ENCODE peak calls at places on chromosomes 7 and 10, in six cellular contexts. K is epithelial cell of esophagus, U is right atrium auricular region, O is ovary, C is GM20000, L is GM06990. Z is an unnamed sample.

GRCh38 chr7:73850212-73850611 is 7.9 kb upstream of the METTL27 start:
- DNase-seq in O (no peak), C (no peak), U (no peak), K (no peak), L (no peak), Z (no peak)

GRCh38 chr10:93753621-93754250 is 4.0 kb upstream of the LGI1 start:
- DNase-seq in C (no peak), U (no peak), O (no peak), K (no peak), L (no peak), Z (no peak)

GRCh38 chr7:7564323-7564780 is 2.3 kb upstream of the MIOS start:
- DNase-seq in K (peak; percentile 97), O (no peak), U (no peak), L (no peak), C (no peak), Z (no peak)

GRCh38 chr7:151806204-151806603 is 70.7 kb downstream of the PRKAG2 start:
- DNase-seq in L (no peak), U (no peak), O (no peak), K (peak; percentile 63), C (no peak), Z (no peak)

GRCh38 chr10:44811072-44811471 is 100.1 kb upstream of the TMEM72 start:
- DNase-seq in O (no peak), L (no peak), C (no peak), K (no peak), U (no peak), Z (no peak)

GRCh38 chr7:74018261-74018660 is 9.7 kb upstream of the ELN start:
- DNase-seq in L (no peak), O (no peak), K (no peak), C (no peak), U (no peak), Z (no peak)

GRCh38 chr7:129606801-129607200 is 4.7 kb upstream of the NRF1 start:
- DNase-seq in K (no peak), L (peak; percentile 20), O (no peak), C (no peak), U (no peak), Z (no peak)

GRCh38 chr7:27139335-27140107 is 4.0 kb downstream of the HOXA5 start:
- DNase-seq in O (no peak), K (no peak), C (no peak), U (no peak), L (no peak), Z (no peak)

GRCh38 chr7:10696064-10696463 is 277.6 kb upstream of the PHF14 start:
- DNase-seq in L (no peak), K (no peak), U (no peak), C (no peak), O (no peak), Z (no peak)

GRCh38 chr7:148815612-148816011 is 68.5 kb downstream of the EZH2 start:
- DNase-seq in U (no peak), L (no peak), C (no peak), K (peak; percentile 39), O (no peak), Z (no peak)

GRCh38 chr10:69461327-69462025 is 10.2 kb downstream of the TSPAN15 start:
- DNase-seq in U (no peak), L (no peak), O (no peak), K (no peak), C (no peak), Z (no peak)

GRCh38 chr7:72538856-72539255 is 126.7 kb upstream of the CALN1 start:
- DNase-seq in L (no peak), U (no peak), C (no peak), O (no peak), K (no peak), Z (no peak)

GRCh38 chr10:69685426-69685801 is 55.4 kb downstream of the FAM241B start:
- DNase-seq in C (no peak), L (no peak), O (no peak), K (peak; percentile 57), U (no peak), Z (no peak)

GRCh38 chr10:61319550-61320256 is 133.5 kb downstream of the TMEM26 start:
- DNase-seq in O (no peak), C (no peak), L (no peak), U (no peak), K (peak; percentile 25), Z (no peak)

GRCh38 chr10:73874267-73875138 is at the start of gene CAMK2G:
- DNase-seq in L (peak; percentile 82), K (peak; percentile 90), C (peak; percentile 99), O (peak; percentile 82), U (peak; percentile 74), Z (peak; percentile 98)

GRCh38 chr10:87667503-87667902 is 7.8 kb downstream of the PAPSS2 start:
- DNase-seq in L (no peak), C (no peak), O (no peak), K (no peak), U (no peak), Z (no peak)

GRCh38 chr10:77301305-77301730 is 336.3 kb downstream of the KCNMA1 start:
- DNase-seq in C (no peak), K (peak; percentile 50), L (no peak), U (no peak), O (no peak), Z (no peak)

GRCh38 chr10:128137877-128138276 is 11.7 kb upstream of the MKI67 start:
- DNase-seq in K (no peak), L (no peak), U (no peak), O (no peak), C (no peak), Z (no peak)

GRCh38 chr10:102727037-102727818 is 12.8 kb downstream of the SFXN2 start:
- DNase-seq in U (no peak), K (peak; percentile 31), C (no peak), O (no peak), L (no peak), Z (no peak)

DNA sequence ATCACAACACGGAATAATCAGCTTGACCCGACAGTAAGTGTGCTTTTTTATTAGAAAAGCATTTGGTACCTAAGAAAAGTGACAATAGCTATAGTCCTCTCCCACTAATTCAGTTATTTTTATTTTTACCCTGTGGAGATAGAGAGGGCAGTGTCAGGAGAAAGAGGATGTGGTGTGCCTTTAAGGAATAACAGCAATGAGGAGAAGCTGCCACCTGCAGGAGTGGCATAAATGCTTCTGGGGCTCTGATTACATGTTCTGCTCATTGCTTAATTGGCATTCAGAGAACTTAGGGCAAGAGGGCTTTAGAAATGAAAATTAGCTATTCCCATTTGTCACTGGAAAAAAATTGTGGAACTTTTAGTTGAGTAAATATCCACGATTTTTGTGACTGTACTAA is 60.1 kb downstream of the DENND11 start:
- DNase-seq in C (no peak), L (no peak), U (no peak), K (no peak), O (no peak), Z (no peak)
- TF ChIP-seq CTCF in C (no peak), L (no peak), U (no peak), K (no peak), O (no peak), Z (peak; percentile 4)

DNA sequence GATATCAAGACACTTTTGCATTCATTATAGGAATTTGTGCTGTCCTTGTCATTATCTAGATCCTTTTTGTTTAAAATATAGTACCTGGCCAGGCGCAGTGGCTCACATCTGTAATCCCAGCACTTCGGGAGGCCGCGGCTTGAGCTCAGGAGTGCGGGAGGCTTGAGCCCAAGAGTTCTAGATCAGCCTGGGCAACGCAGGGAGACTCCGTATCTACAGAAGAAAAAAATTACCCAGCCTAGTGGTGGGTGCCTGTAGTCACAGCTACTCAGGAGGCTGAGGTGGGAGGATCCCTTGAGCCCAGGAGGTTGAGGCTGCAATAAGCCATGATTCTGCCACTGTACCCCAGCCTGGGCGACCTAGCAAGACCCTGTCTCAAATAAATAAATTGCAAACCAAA is 621 bp upstream of the MORN4 start:
- DNase-seq in O (no peak), L (peak; percentile 28), U (no peak), C (no peak), K (peak; percentile 29), Z (no peak)
- TF ChIP-seq CTCF in O (no peak), L (no peak), U (no peak), C (no peak), K (peak; percentile 19), Z (peak; percentile 15)

DNA sequence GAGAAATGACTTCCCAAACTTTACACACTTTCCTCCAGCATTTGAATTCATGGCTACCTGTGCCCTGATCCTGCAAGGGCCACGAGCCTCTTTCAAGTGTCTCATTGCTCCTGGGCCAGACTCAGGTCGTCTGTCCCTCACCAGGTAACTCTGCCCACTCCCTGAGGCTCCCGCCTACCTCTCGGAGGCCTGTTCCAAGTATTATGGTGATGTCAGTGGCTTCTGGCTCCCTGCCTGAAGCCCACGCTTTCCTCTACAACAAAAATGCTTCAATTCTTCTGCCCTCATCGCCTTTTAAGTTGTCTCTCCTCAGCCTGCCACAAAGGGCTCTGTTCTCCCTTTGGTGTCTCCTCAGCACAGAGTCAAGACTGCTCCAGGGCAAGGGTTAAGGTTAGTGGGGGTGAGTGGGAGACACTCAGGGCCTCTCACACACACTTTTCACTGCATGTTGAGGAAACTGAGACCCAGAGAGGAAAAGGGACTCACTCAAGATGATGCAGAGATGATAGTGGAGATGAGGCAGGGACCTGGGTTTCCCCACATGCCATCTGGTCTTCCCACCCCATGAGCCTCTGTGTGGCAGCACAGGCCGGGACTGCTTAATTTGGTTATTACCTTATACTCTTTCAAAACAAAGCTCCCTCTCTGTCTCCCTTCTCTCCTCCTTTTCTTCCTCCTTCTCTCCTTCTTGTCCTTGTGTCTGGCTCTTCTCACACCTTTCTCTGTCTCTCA is 28.3 kb upstream of the EGR2 start:
- DNase-seq in L (no peak), U (no peak), K (no peak), C (no peak), O (no peak), Z (no peak)
- TF ChIP-seq CTCF in L (no peak), U (no peak), K (no peak), C (no peak), O (no peak), Z (no peak)

GRCh38 chr7:155414508-155414907 is 43.4 kb upstream of the EN2 start:
- DNase-seq in U (no peak), K (no peak), L (no peak), C (no peak), O (no peak), Z (no peak)

GRCh38 chr7:155411718-155412415 is 46.1 kb upstream of the EN2 start:
- DNase-seq in K (no peak), C (no peak), U (no peak), L (no peak), O (no peak), Z (no peak)

GRCh38 chr7:155410436-155410835 is 47.5 kb upstream of the EN2 start:
- DNase-seq in U (no peak), O (no peak), K (no peak), C (no peak), L (no peak), Z (no peak)

GRCh38 chr7:155415093-155415492 is 42.8 kb upstream of the EN2 start:
- DNase-seq in L (no peak), C (no peak), U (no peak), K (no peak), O (no peak), Z (no peak)

GRCh38 chr7:155412416-155413253 is 45.3 kb upstream of the EN2 start:
- DNase-seq in K (peak; percentile 3), C (peak; percentile 86), U (no peak), L (peak; percentile 38), O (no peak), Z (peak; percentile 89)
- TF ChIP-seq CTCF in K (peak; percentile 20), C (peak; percentile 89), U (no peak), L (peak; percentile 85), O (no peak), Z (peak; percentile 85)

DNA sequence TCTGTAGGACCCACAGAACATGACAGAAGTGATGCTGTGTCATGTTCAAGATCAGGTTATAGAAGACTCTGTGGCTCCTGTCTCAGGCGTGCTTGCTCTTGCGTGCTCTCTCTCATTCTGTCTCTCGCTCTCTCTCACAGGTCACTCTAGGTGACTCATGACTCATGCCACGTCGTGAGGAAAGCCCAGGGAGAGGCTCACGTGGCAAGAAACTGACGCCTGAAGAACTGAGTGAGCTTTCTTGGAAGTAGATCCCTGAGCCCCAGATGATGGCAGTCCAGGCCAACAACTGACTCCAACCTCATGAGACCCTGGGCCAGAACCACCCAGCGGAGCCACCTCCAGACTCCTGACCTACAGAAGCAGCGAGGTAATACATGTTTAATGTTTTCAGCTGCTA is 103.3 kb downstream of the DNMBP start:
- DNase-seq in L (no peak), U (no peak), K (peak; percentile 97), C (no peak), O (peak; percentile 29), Z (no peak)
- TF ChIP-seq CTCF in L (no peak), U (no peak), K (peak; percentile 38), C (no peak), O (no peak), Z (no peak)

Z was measured in GM13977.